ENCODE peak calls at places on chromosomes 12 and 14, in six cellular contexts. J, U, K, I, H and W are unnamed samples.

GRCh38 chr14:70934502-70935134 is 27.4 kb downstream of the PCNX1 start:
- DNase-seq in J (no peak), U (no peak), K (no peak), I (peak), H (no peak), W (no peak)

GRCh38 chr14:28083456-28083855 is 683.1 kb upstream of the FOXG1 start:
- DNase-seq in J (no peak), U (no peak), K (peak), I (no peak), H (no peak), W (no peak)

GRCh38 chr14:22752422-22752821 is 14.1 kb upstream of the OXA1L start:
- DNase-seq in J (no peak), U (no peak), K (no peak), I (no peak), H (no peak), W (no peak)

GRCh38 chr12:57046392-57046791 is 3.5 kb downstream of the MYO1A start:
- DNase-seq in J (no peak), U (no peak), K (no peak), I (no peak), H (no peak), W (no peak)

GRCh38 chr12:132449565-132450390 is 40.2 kb upstream of the FBRSL1 start:
- DNase-seq in J (no peak), U (no peak), K (no peak), I (no peak), H (no peak), W (no peak)

GRCh38 chr12:66438601-66439000 is 136.3 kb downstream of the HELB start:
- DNase-seq in J (no peak), U (no peak), K (peak), I (peak), H (no peak), W (no peak)

GRCh38 chr14:78399316-78399889 is 229.2 kb downstream of the NRXN3 start:
- DNase-seq in J (no peak), U (no peak), K (peak), I (peak), H (peak), W (no peak)

GRCh38 chr12:42422785-42423184 is 96.8 kb downstream of the PPHLN1 start:
- DNase-seq in J (no peak), U (no peak), K (no peak), I (no peak), H (no peak), W (no peak)

GRCh38 chr14:95199298-95199983 is 42.1 kb upstream of the DICER1 start:
- DNase-seq in J (no peak), U (no peak), K (no peak), I (no peak), H (peak), W (no peak)

GRCh38 chr12:88228720-88229119 is 86.6 kb downstream of the TMTC3 start:
- DNase-seq in J (no peak), U (no peak), K (no peak), I (no peak), H (no peak), W (no peak)

GRCh38 chr14:58907803-58908202 is 270.0 kb downstream of the DACT1 start:
- DNase-seq in J (no peak), U (no peak), K (peak), I (no peak), H (no peak), W (no peak)

GRCh38 chr12:28603801-28604200 is 413.5 kb downstream of the CCDC91 start:
- DNase-seq in J (no peak), U (no peak), K (no peak), I (no peak), H (no peak), W (no peak)

GRCh38 chr12:92600052-92600451 is 102.7 kb upstream of the PLEKHG7 start:
- DNase-seq in J (no peak), U (no peak), K (no peak), I (no peak), H (no peak), W (no peak)

GRCh38 chr12:95851609-95852008 is 7.1 kb upstream of the SNRPF start:
- DNase-seq in J (no peak), U (no peak), K (no peak), I (no peak), H (no peak), W (no peak)

GRCh38 chr14:101929096-101929495 is 35.3 kb upstream of the DYNC1H1 start:
- DNase-seq in J (no peak), U (no peak), K (no peak), I (no peak), H (no peak), W (no peak)

GRCh38 chr12:56838602-56839488 is 75.7 kb downstream of the HSD17B6 start:
- DNase-seq in J (no peak), U (no peak), K (no peak), I (no peak), H (no peak), W (no peak)

GRCh38 chr12:120115692-120116442 is 686 bp downstream of the RAB35 start:
- DNase-seq in J (no peak), U (no peak), K (no peak), I (peak), H (no peak), W (no peak)

GRCh38 chr12:101111441-101111840 is 98.6 kb downstream of the SLC5A8 start:
- DNase-seq in J (no peak), U (no peak), K (no peak), I (no peak), H (no peak), W (no peak)

GRCh38 chr12:107778383-107779015 is 4.0 kb downstream of the ASCL4 start:
- DNase-seq in J (no peak), U (no peak), K (no peak), I (no peak), H (no peak), W (no peak)

GRCh38 chr12:34253674-34254073 is 231.4 kb downstream of the ALG10 start:
- DNase-seq in J (no peak), U (no peak), K (no peak), I (no peak), H (no peak), W (no peak)

GRCh38 chr12:6821271-6821673 is 349 bp upstream of the GPR162 start:
- DNase-seq in J (no peak), U (peak), K (peak), I (peak), H (no peak), W (no peak)

GRCh38 chr12:13749380-13749779 is 232.0 kb downstream of the GRIN2B start:
- DNase-seq in J (no peak), U (no peak), K (no peak), I (no peak), H (peak), W (no peak)

GRCh38 chr12:53221203-53222076 is 10.6 kb downstream of the RARG start:
- DNase-seq in J (no peak), U (no peak), K (no peak), I (peak), H (peak), W (peak)

GRCh38 chr12:49703647-49704137 is 3.5 kb downstream of the FMNL3 start:
- DNase-seq in J (no peak), U (no peak), K (peak), I (peak), H (no peak), W (no peak)

GRCh38 chr12:106341086-106341879 is 16.3 kb upstream of the POLR3B start:
- DNase-seq in J (no peak), U (no peak), K (no peak), I (peak), H (no peak), W (no peak)

GRCh38 chr12:101607894-101608293 is 13.1 kb downstream of the MYBPC1 start:
- DNase-seq in J (no peak), U (no peak), K (no peak), I (no peak), H (no peak), W (no peak)

GRCh38 chr14:24331731-24332093 is 3.2 kb downstream of the ADCY4 start:
- DNase-seq in J (no peak), U (no peak), K (no peak), I (no peak), H (peak), W (no peak)

GRCh38 chr12:662541-663292 is 528 bp downstream of the NINJ2 start:
- DNase-seq in J (no peak), U (no peak), K (no peak), I (peak), H (no peak), W (no peak)

GRCh38 chr12:661720-662486 is 1.3 kb downstream of the NINJ2 start:
- DNase-seq in J (no peak), U (no peak), K (no peak), I (no peak), H (peak), W (no peak)

GRCh38 chr12:664075-664778 is 982 bp upstream of the NINJ2 start:
- DNase-seq in J (no peak), U (no peak), K (no peak), I (no peak), H (no peak), W (no peak)

GRCh38 chr12:664779-665092 is 1.5 kb upstream of the NINJ2 start:
- DNase-seq in J (no peak), U (no peak), K (no peak), I (no peak), H (no peak), W (no peak)

DNA sequence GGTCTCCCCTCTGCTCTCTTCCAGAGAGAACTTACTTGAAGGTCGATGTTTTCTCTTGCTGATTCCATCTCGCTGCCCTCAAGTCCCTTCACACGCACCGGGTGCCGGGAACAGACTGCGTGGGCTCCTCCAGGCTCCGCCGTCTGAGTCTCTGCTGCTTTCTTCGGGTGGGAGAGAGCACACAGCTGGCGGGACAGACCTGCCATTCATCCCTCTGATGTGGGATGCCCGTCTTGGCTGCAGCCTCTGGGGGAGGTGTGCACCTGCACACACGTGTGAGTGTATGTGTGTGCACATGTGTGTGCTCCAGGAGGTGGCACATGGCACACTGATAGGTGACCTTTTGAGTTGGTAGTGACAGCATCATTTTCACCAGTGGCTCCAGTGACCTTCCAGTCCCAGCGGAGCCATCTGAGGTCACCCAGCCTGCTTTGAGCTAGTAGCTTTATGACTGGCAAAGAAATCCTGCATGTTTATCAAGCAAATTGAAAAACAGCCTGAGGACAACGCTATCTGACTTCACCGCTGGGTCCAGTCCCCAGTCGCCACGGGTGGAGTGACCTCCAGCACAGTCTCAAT is at the start of gene NINJ2:
- DNase-seq in J (no peak), U (no peak), K (no peak), I (peak), H (peak), W (no peak)
- H3K4me3 ChIP-seq in J (peak), U (no peak), K (no peak), I (peak), H (no peak), W (no peak)

GRCh38 chr12:54558759-54559158 is 9.4 kb downstream of the PDE1B start:
- DNase-seq in J (no peak), U (no peak), K (no peak), I (no peak), H (no peak), W (no peak)
- H3K4me3 ChIP-seq in J (no peak), U (no peak), K (no peak), I (no peak), H (no peak), W (no peak)

DNA sequence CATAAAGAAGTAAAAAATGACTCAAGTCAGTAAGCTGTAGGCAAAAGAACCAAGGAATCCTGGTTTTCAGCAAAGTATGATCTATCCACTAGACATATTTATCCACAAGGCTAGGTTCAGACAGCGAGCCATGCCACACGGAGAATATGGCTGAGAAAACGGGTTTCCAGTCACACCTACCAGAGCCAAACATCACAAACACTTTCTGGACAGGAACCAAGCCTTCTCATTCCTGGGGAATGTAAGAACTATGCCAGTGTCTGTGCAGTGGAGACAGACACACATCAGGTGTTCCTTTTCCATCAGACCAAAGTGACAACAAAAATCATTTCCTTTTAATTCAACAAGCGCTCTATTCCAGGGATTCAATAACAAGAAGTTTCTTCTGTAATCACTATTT is 41.1 kb downstream of the AREL1 start:
- DNase-seq in J (peak), U (no peak), K (peak), I (peak), H (no peak), W (no peak)
- H3K4me3 ChIP-seq in J (no peak), U (no peak), K (no peak), I (no peak), H (no peak), W (no peak)

GRCh38 chr14:55433880-55434804 is 6.3 kb downstream of the TBPL2 start:
- DNase-seq in J (no peak), U (no peak), K (no peak), I (no peak), H (no peak), W (no peak)

GRCh38 chr14:55438066-55438683 is 2.2 kb downstream of the TBPL2 start:
- DNase-seq in J (no peak), U (no peak), K (peak), I (peak), H (peak), W (no peak)

GRCh38 chr14:55440385-55440784 is at the start of gene TBPL2:
- DNase-seq in J (no peak), U (no peak), K (no peak), I (no peak), H (peak), W (no peak)

GRCh38 chr14:55434805-55435174 is 5.6 kb downstream of the TBPL2 start:
- DNase-seq in J (no peak), U (no peak), K (no peak), I (no peak), H (no peak), W (no peak)

GRCh38 chr14:55436530-55436929 is 3.9 kb downstream of the TBPL2 start:
- DNase-seq in J (no peak), U (no peak), K (no peak), I (peak), H (no peak), W (no peak)
- H3K4me3 ChIP-seq in J (no peak), U (no peak), K (no peak), I (no peak), H (no peak), W (no peak)

GRCh38 chr14:68210729-68211299 is 391.2 kb downstream of the RAD51B start:
- DNase-seq in J (no peak), U (peak), K (peak), I (peak), H (no peak), W (no peak)
- H3K4me3 ChIP-seq in J (no peak), U (no peak), K (no peak), I (peak), H (no peak), W (peak)

DNA sequence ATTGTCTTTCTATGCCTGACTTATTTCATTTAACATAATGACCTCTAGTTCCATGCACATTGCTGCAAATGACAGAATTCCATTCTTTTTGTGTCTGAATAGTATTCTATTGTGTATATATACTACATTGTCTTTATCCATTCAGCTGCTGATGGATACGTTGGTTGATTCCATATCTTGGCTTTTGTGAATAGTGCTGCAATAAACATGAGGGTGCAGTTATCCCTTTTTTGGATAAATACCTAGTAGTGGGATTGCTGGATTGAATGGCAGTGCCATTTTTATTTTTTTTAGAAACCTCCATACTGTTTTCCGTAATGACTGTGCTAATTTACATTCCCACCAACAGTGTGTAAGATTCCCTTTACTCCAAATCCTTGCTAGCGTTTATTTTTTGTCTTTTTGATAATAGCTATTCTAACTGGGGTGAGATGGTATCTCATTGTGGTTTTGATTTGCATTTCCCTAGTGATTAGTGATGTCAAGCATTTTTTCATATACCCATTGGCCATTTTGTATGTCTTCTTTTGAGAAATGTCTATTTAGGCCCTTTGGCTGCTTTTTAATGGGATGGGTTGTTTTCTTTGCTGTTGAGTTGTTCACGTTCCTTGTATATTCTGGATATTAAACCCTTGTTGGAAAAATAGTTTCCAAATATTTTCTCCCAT is 2.3 kb downstream of the OAS2 start:
- DNase-seq in J (no peak), U (no peak), K (no peak), I (no peak), H (no peak), W (no peak)
- H3K4me3 ChIP-seq in J (no peak), U (no peak), K (no peak), I (no peak), H (no peak), W (no peak)